ENCODE peak calls at places on chromosomes 11 and 22, in five cellular contexts. One of them, this sample, is unnamed. For H3K4me1, the result is how much of the 10 kb centered on the place peaks cover.

GRCh38 chr11:125621995-125622394 is 3.0 kb upstream of the CHEK1 start:
- DNase-seq in uterus: no peak
- DNase-seq in kidney: no peak
- DNase-seq in mucosa of descending colon: no peak
- DNase-seq in CD8-positive, alpha-beta memory T cell: no peak
- DNase-seq in this sample: no peak

GRCh38 chr11:5891216-5891800 is 1.7 kb upstream of the OR52E5 start:
- DNase-seq in kidney: no peak
- DNase-seq in mucosa of descending colon: no peak
- DNase-seq in CD8-positive, alpha-beta memory T cell: no peak
- DNase-seq in uterus: no peak
- DNase-seq in this sample: no peak

GRCh38 chr22:30261134-30261533 is 5.5 kb downstream of the OSM start:
- DNase-seq in kidney: no peak
- DNase-seq in mucosa of descending colon: no peak
- DNase-seq in CD8-positive, alpha-beta memory T cell: no peak
- DNase-seq in uterus: no peak
- DNase-seq in this sample: no peak

GRCh38 chr11:1203505-1204271 is 19.2 kb upstream of the MUC5B start:
- DNase-seq in CD8-positive, alpha-beta memory T cell: no peak
- DNase-seq in mucosa of descending colon: peak
- DNase-seq in kidney: peak
- DNase-seq in uterus: no peak
- DNase-seq in this sample: no peak

GRCh38 chr11:126190792-126191191 is 20.7 kb downstream of the RPUSD4 start:
- DNase-seq in uterus: no peak
- DNase-seq in CD8-positive, alpha-beta memory T cell: no peak
- DNase-seq in kidney: no peak
- DNase-seq in mucosa of descending colon: no peak
- DNase-seq in this sample: no peak

GRCh38 chr11:121881806-121882205 is 234.2 kb downstream of the BLID start:
- DNase-seq in kidney: no peak
- DNase-seq in CD8-positive, alpha-beta memory T cell: no peak
- DNase-seq in mucosa of descending colon: no peak
- DNase-seq in uterus: no peak
- DNase-seq in this sample: no peak

GRCh38 chr11:43515090-43515489 is 156.4 kb downstream of the TTC17 start:
- DNase-seq in kidney: no peak
- DNase-seq in mucosa of descending colon: no peak
- DNase-seq in CD8-positive, alpha-beta memory T cell: no peak
- DNase-seq in uterus: no peak
- DNase-seq in this sample: no peak

GRCh38 chr11:29448246-29448877 is 568.5 kb downstream of the KCNA4 start:
- DNase-seq in mucosa of descending colon: no peak
- DNase-seq in uterus: no peak
- DNase-seq in kidney: no peak
- DNase-seq in CD8-positive, alpha-beta memory T cell: no peak
- DNase-seq in this sample: peak

GRCh38 chr11:115469361-115469760 is 34.9 kb downstream of the CADM1 start:
- DNase-seq in uterus: no peak
- DNase-seq in kidney: no peak
- DNase-seq in mucosa of descending colon: no peak
- DNase-seq in CD8-positive, alpha-beta memory T cell: no peak
- DNase-seq in this sample: no peak

GRCh38 chr11:30876656-30877371 is 290.7 kb upstream of the MPPED2 start:
- DNase-seq in CD8-positive, alpha-beta memory T cell: no peak
- DNase-seq in uterus: no peak
- DNase-seq in mucosa of descending colon: no peak
- DNase-seq in kidney: no peak
- DNase-seq in this sample: no peak

GRCh38 chr11:86099727-86100320 is 30.9 kb upstream of the PICALM start:
- DNase-seq in uterus: no peak
- DNase-seq in kidney: no peak
- DNase-seq in mucosa of descending colon: peak
- DNase-seq in CD8-positive, alpha-beta memory T cell: no peak
- DNase-seq in this sample: no peak

GRCh38 chr11:46144741-46145140 is 23.5 kb upstream of the PHF21A start:
- DNase-seq in kidney: no peak
- DNase-seq in uterus: no peak
- DNase-seq in mucosa of descending colon: no peak
- DNase-seq in CD8-positive, alpha-beta memory T cell: no peak
- DNase-seq in this sample: no peak

GRCh38 chr11:17229481-17230152 is 21.8 kb upstream of the PIK3C2A start:
- DNase-seq in uterus: no peak
- DNase-seq in CD8-positive, alpha-beta memory T cell: no peak
- DNase-seq in kidney: no peak
- DNase-seq in mucosa of descending colon: no peak
- DNase-seq in this sample: no peak

GRCh38 chr11:62892077-62892922 is 11.6 kb downstream of the SLC3A2 start:
- DNase-seq in mucosa of descending colon: no peak
- DNase-seq in kidney: no peak
- DNase-seq in uterus: no peak
- DNase-seq in CD8-positive, alpha-beta memory T cell: no peak
- DNase-seq in this sample: no peak

GRCh38 chr11:47225552-47226137 is 10.9 kb downstream of the DDB2 start:
- DNase-seq in kidney: no peak
- DNase-seq in uterus: no peak
- DNase-seq in mucosa of descending colon: no peak
- DNase-seq in CD8-positive, alpha-beta memory T cell: no peak
- DNase-seq in this sample: no peak

GRCh38 chr11:44681698-44682097 is 45.1 kb upstream of the TSPAN18 start:
- DNase-seq in uterus: no peak
- DNase-seq in CD8-positive, alpha-beta memory T cell: no peak
- DNase-seq in mucosa of descending colon: no peak
- DNase-seq in kidney: no peak
- DNase-seq in this sample: no peak

GRCh38 chr11:78203184-78203583 is 14.5 kb downstream of the USP35 start:
- DNase-seq in CD8-positive, alpha-beta memory T cell: peak
- DNase-seq in kidney: no peak
- DNase-seq in uterus: no peak
- DNase-seq in mucosa of descending colon: no peak
- DNase-seq in this sample: no peak

GRCh38 chr11:131373326-131373725 is 2.9 kb downstream of the NTM start:
- DNase-seq in CD8-positive, alpha-beta memory T cell: no peak
- DNase-seq in kidney: no peak
- DNase-seq in mucosa of descending colon: no peak
- DNase-seq in uterus: no peak
- DNase-seq in this sample: no peak

GRCh38 chr11:28086569-28086968 is 21.4 kb downstream of the KIF18A start:
- DNase-seq in mucosa of descending colon: no peak
- DNase-seq in uterus: no peak
- DNase-seq in kidney: no peak
- DNase-seq in CD8-positive, alpha-beta memory T cell: no peak
- DNase-seq in this sample: no peak

GRCh38 chr22:37267661-37268413 is 14.5 kb upstream of the CYTH4 start:
- DNase-seq in uterus: no peak
- DNase-seq in kidney: no peak
- DNase-seq in mucosa of descending colon: no peak
- DNase-seq in CD8-positive, alpha-beta memory T cell: no peak
- DNase-seq in this sample: no peak

GRCh38 chr11:97722721-97723120 is 1298.0 kb upstream of the CNTN5 start:
- DNase-seq in mucosa of descending colon: no peak
- DNase-seq in kidney: no peak
- DNase-seq in uterus: no peak
- DNase-seq in CD8-positive, alpha-beta memory T cell: no peak
- DNase-seq in this sample: no peak

GRCh38 chr11:45423036-45423435 is 136.9 kb upstream of the SYT13 start:
- DNase-seq in uterus: no peak
- DNase-seq in CD8-positive, alpha-beta memory T cell: no peak
- DNase-seq in mucosa of descending colon: no peak
- DNase-seq in kidney: no peak
- DNase-seq in this sample: no peak

GRCh38 chr22:32617883-32618282 is 143.3 kb downstream of the FBXO7 start:
- DNase-seq in CD8-positive, alpha-beta memory T cell: no peak
- DNase-seq in mucosa of descending colon: peak
- DNase-seq in kidney: no peak
- DNase-seq in uterus: peak
- DNase-seq in this sample: no peak

GRCh38 chr22:44393066-44393465 is 80.3 kb upstream of the SHISAL1 start:
- DNase-seq in uterus: no peak
- DNase-seq in kidney: peak
- DNase-seq in CD8-positive, alpha-beta memory T cell: no peak
- DNase-seq in mucosa of descending colon: peak
- DNase-seq in this sample: no peak

DNA sequence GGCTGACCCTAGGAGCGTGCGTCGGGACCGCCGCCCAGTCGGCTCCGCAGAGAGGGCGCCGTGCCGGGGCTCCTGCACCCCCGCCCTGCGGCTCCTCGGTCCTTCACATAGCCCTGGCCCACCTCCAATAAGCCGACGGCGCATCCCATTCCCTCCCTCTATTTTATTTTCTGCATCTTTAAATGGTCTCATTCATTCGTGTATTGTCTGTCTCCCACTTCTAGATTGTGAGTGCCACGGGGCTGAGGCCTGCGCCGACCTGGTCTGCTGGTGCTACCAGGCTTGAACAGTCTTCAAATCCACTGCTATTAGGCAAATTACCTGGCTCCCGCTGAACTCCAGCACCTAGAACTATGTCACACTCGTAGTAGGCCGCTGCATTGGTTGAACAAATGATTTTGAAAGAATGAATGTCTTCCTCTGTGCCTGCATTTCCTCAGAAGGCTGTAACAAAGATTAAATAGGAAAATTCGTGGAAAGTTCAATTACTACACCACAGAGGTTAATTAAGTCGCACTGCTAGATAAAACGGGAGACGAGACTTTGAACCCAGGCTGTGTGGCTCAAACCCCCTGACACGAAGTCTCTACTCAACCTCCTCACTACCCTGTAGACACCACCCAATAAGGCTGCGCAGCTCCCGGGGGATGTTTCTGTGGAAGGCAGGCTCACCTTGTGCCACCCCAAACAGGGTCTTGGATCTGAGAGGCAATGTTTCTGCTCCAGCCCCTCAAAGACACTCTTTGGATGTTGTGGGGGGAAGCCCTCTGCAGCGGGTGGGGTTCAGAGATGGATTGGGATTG is 1.2 kb upstream of the PPP1R14B start:
- DNase-seq in kidney: no peak
- DNase-seq in CD8-positive, alpha-beta memory T cell: no peak
- DNase-seq in mucosa of descending colon: no peak
- DNase-seq in uterus: no peak
- DNase-seq in this sample: no peak
- H3K4me1 ChIP-seq in kidney: under half
- H3K4me1 ChIP-seq in CD8-positive, alpha-beta memory T cell: under half
- H3K4me1 ChIP-seq in mucosa of descending colon: under half
- H3K4me1 ChIP-seq in uterus: under half
- H3K4me1 ChIP-seq in this sample: under half

GRCh38 chr11:75520688-75521087 is 5.1 kb downstream of the GDPD5 start:
- DNase-seq in mucosa of descending colon: no peak
- DNase-seq in kidney: no peak
- DNase-seq in uterus: no peak
- DNase-seq in CD8-positive, alpha-beta memory T cell: no peak
- DNase-seq in this sample: no peak
- H3K4me1 ChIP-seq in mucosa of descending colon: under half
- H3K4me1 ChIP-seq in kidney: under half
- H3K4me1 ChIP-seq in uterus: under half
- H3K4me1 ChIP-seq in CD8-positive, alpha-beta memory T cell: under half
- H3K4me1 ChIP-seq in this sample: under half

DNA sequence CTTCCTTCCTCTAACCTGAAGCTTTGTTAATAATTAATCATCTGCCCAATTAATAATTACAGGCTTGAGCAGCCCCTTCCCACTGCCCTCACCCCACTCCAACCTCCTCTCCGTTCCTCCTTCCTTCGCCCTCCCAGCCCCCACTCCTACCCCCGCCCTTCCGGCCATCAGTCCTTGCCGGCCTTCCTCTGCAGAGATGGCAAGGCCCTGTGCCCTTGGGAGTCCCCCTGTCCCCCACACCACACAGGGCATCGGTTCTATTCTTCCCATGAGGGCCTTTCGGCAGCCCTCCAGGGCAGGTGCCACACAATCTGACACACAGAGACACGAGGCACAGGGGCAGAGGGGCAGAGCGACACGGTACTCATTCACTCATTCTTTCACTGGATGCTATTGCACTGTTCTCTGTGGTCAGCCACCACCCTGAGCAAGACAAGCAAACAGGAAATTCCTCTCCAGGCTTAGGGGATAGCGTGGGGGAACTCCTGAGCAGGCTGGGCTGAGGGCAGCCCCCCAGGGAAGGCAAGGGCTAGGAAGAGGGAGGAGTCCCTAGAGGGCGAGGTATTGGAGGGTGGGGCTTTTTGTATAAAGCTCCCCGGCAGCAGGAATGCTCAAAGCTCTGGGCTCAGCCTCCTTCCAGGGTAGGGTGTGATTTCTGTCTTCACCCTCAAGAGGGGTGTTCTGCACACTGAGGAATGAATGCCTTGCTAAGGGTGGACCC is 14.8 kb downstream of the MGAT3 start:
- DNase-seq in CD8-positive, alpha-beta memory T cell: no peak
- DNase-seq in uterus: no peak
- DNase-seq in mucosa of descending colon: no peak
- DNase-seq in kidney: no peak
- DNase-seq in this sample: peak
- H3K4me1 ChIP-seq in CD8-positive, alpha-beta memory T cell: under half
- H3K4me1 ChIP-seq in uterus: under half
- H3K4me1 ChIP-seq in mucosa of descending colon: under half
- H3K4me1 ChIP-seq in kidney: under half
- H3K4me1 ChIP-seq in this sample: half or more

GRCh38 chr11:117019871-117020270 is 78.4 kb downstream of the SIK3 start:
- DNase-seq in mucosa of descending colon: no peak
- DNase-seq in kidney: no peak
- DNase-seq in uterus: no peak
- DNase-seq in CD8-positive, alpha-beta memory T cell: no peak
- DNase-seq in this sample: no peak
- H3K4me1 ChIP-seq in mucosa of descending colon: under half
- H3K4me1 ChIP-seq in kidney: under half
- H3K4me1 ChIP-seq in uterus: under half
- H3K4me1 ChIP-seq in CD8-positive, alpha-beta memory T cell: under half
- H3K4me1 ChIP-seq in this sample: half or more

DNA sequence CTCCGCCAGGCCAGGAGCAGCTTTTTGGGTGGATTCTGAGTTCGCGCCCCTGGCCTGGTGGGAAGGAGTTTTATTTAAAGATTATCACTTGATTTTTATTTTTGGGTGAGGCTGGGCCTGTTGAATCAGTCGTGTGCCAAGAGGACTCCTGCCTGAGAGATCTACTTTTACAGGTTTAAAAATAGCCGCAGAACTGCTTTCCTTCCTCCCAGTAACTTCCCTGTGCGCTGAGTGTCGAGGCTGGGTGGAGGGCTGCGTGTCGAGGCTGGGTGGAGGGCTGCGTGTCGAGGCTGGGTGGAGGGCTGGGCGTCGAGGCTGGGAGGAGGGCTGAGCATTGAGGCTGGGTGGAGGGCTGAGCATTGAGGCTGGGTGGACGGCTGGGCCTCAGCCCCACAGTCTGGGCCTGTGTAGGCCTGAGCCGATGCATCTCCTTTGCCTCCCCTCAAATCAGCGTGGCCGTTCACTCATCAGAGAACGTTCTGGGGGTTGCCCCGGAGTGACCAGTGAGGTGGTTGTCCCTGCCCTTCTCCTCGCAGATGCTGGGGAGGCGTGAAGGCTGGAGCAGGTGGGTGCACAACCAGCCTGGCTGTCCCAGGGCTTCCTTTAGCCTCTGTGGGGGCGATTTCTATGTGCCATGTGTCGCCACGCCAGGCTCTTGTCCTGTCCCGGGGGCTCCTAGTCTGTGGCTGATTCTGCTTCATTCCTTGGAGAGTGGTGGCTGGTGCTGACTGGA is 30.1 kb downstream of the GRAMD4 start:
- DNase-seq in CD8-positive, alpha-beta memory T cell: no peak
- DNase-seq in uterus: no peak
- DNase-seq in kidney: no peak
- DNase-seq in mucosa of descending colon: no peak
- DNase-seq in this sample: no peak
- H3K4me1 ChIP-seq in CD8-positive, alpha-beta memory T cell: under half
- H3K4me1 ChIP-seq in uterus: under half
- H3K4me1 ChIP-seq in kidney: under half
- H3K4me1 ChIP-seq in mucosa of descending colon: under half
- H3K4me1 ChIP-seq in this sample: under half